ENCODE peak calls at places on chromosome 9, in six cellular contexts. D is hepatic stellate cell; G is AG08396; N is T-cell; O is COR-L47; U is stimulated activated CD4-positive, alpha-beta T cell treated with anti-CD3 and anti-CD28 coated beads, Interleukin-15, amount 100 ng/mL, for 1 hour. I is an unnamed sample.

GRCh38 chr9:20701058-20701457 is 17.0 kb downstream of the FOCAD start:
- DNase-seq in D (no peak), G (no peak), N (no peak), O (peak; percentile 35), U (no peak), I (no peak)

GRCh38 chr9:98287383-98287782 is 31.9 kb upstream of the TBC1D2 start:
- DNase-seq in D (peak; percentile 21), G (peak; percentile 26), N (no peak), O (no peak), U (no peak), I (no peak)

GRCh38 chr9:132077881-132078280 is 1.8 kb downstream of the MED27 start:
- DNase-seq in D (no peak), G (no peak), N (no peak), O (no peak), U (no peak), I (no peak)

GRCh38 chr9:105064248-105065118 is 136.5 kb upstream of the ABCA1 start:
- DNase-seq in D (peak; percentile 84), G (peak; percentile 83), N (no peak), O (peak; percentile 95), U (no peak), I (no peak)

GRCh38 chr9:93002700-93003099 is 55.4 kb downstream of the FGD3 start:
- DNase-seq in D (no peak), G (no peak), N (no peak), O (no peak), U (no peak), I (no peak)

GRCh38 chr9:81108821-81109220 is 580.5 kb downstream of the TLE1 start:
- DNase-seq in D (no peak), G (no peak), N (no peak), O (no peak), U (no peak), I (no peak)

GRCh38 chr9:522658-523057 is 308.0 kb downstream of the DOCK8 start:
- DNase-seq in D (no peak), G (no peak), N (no peak), O (no peak), U (no peak), I (no peak)

GRCh38 chr9:15307523-15307841 is 466 bp upstream of the TTC39B start:
- DNase-seq in D (no peak), G (no peak), N (no peak), O (no peak), U (no peak), I (no peak)

GRCh38 chr9:34995288-34996060 is 5.9 kb downstream of the DNAJB5 start:
- DNase-seq in D (peak; percentile 9), G (peak; percentile 14), N (no peak), O (no peak), U (no peak), I (no peak)

GRCh38 chr9:14779566-14780022 is 57.1 kb upstream of the CER1 start:
- DNase-seq in D (no peak), G (no peak), N (no peak), O (no peak), U (no peak), I (no peak)

GRCh38 chr9:27785714-27786100 is 212.4 kb upstream of the C9orf72 start:
- DNase-seq in D (no peak), G (no peak), N (no peak), O (no peak), U (no peak), I (no peak)

GRCh38 chr9:33466565-33467495 is 6.9 kb downstream of the NOL6 start:
- DNase-seq in D (peak; percentile 74), G (peak; percentile 81), N (peak; percentile 77), O (peak; percentile 22), U (peak; percentile 59), I (peak; percentile 64)

GRCh38 chr9:94156549-94157407 is 72.5 kb downstream of the PTPDC1 start:
- DNase-seq in D (no peak), G (no peak), N (no peak), O (peak; percentile 95), U (no peak), I (no peak)

GRCh38 chr9:26747611-26748010 is 145.0 kb downstream of the CAAP1 start:
- DNase-seq in D (no peak), G (no peak), N (no peak), O (no peak), U (no peak), I (no peak)

GRCh38 chr9:95115104-95115503 is 202.4 kb downstream of the FANCC start:
- DNase-seq in D (no peak), G (no peak), N (no peak), O (no peak), U (no peak), I (no peak)

GRCh38 chr9:38127271-38127839 is 58.3 kb upstream of the SHB start:
- DNase-seq in D (no peak), G (no peak), N (no peak), O (no peak), U (no peak), I (no peak)

GRCh38 chr9:38205279-38205678 is 136.3 kb upstream of the SHB start:
- DNase-seq in D (no peak), G (no peak), N (no peak), O (no peak), U (no peak), I (no peak)

GRCh38 chr9:13502503-13502902 is 223.0 kb upstream of the MPDZ start:
- DNase-seq in D (no peak), G (no peak), N (no peak), O (no peak), U (no peak), I (no peak)

GRCh38 chr9:131420913-131421312 is 27.0 kb downstream of the PRRC2B start:
- DNase-seq in D (no peak), G (no peak), N (no peak), O (no peak), U (no peak), I (no peak)